ENCODE peak calls at places on chromosomes 11 and 22, in ten cellular contexts. A is brain microvascular endothelial cell; L is OCI-M1; Z is NCI-H1092; P is CD8-positive, alpha-beta memory T cell; S is nucleus accumbens; Q is mesenchymal stem cell; V is HuH-7.5; F is CD4-positive, alpha-beta memory T cell; J is GM03348. I is an unnamed sample.

GRCh38 chr22:39706406-39707150 is 136.0 kb downstream of the CACNA1I start:
- DNase-seq in A (no peak), L (no peak), Z (no peak), P (no peak), S (no peak), Q (no peak), V (no peak), F (no peak), J (no peak), I (no peak)

GRCh38 chr11:119115484-119116234 is 5.7 kb upstream of the HINFP start:
- DNase-seq in A (no peak), L (no peak), Z (no peak), P (peak), S (no peak), Q (no peak), V (no peak), F (peak), J (no peak), I (no peak)

GRCh38 chr22:26401726-26402125 is 27.3 kb upstream of the ASPHD2 start:
- DNase-seq in A (no peak), L (peak), Z (no peak), P (no peak), S (no peak), Q (no peak), V (no peak), F (no peak), J (no peak), I (no peak)

GRCh38 chr11:9146477-9146876 is 55.1 kb upstream of the SCUBE2 start:
- DNase-seq in A (no peak), L (no peak), Z (no peak), P (no peak), S (no peak), Q (no peak), V (no peak), F (no peak), J (no peak), I (no peak)

GRCh38 chr22:20764053-20764720 is 9.7 kb upstream of the SERPIND1 start:
- DNase-seq in A (no peak), L (no peak), Z (no peak), P (no peak), S (no peak), Q (no peak), V (no peak), F (no peak), J (no peak), I (no peak)

GRCh38 chr11:76453248-76453647 is 8.4 kb downstream of the EMSY start:
- DNase-seq in A (no peak), L (no peak), Z (no peak), P (no peak), S (no peak), Q (no peak), V (no peak), F (no peak), J (no peak), I (no peak)

GRCh38 chr11:102639656-102640055 is 14.5 kb upstream of the MMP20 start:
- DNase-seq in A (no peak), L (no peak), Z (no peak), P (no peak), S (no peak), Q (no peak), V (no peak), F (no peak), J (no peak), I (no peak)

GRCh38 chr22:42509548-42509947 is 10.0 kb downstream of the RRP7A start:
- DNase-seq in A (no peak), L (no peak), Z (no peak), P (no peak), S (no peak), Q (no peak), V (no peak), F (no peak), J (no peak), I (no peak)

GRCh38 chr11:1933416-1934325 is 13.5 kb upstream of the MRPL23 start:
- DNase-seq in A (no peak), L (no peak), Z (no peak), P (no peak), S (no peak), Q (no peak), V (no peak), F (no peak), J (no peak), I (no peak)

GRCh38 chr11:112580864-112581263 is 320.2 kb upstream of the PLET1 start:
- DNase-seq in A (no peak), L (no peak), Z (no peak), P (no peak), S (no peak), Q (no peak), V (no peak), F (no peak), J (no peak), I (no peak)

GRCh38 chr22:41833369-41834004 is 582 bp downstream of the SREBF2 start:
- DNase-seq in A (no peak), L (peak), Z (no peak), P (peak), S (peak), Q (peak), V (no peak), F (peak), J (peak), I (no peak)

GRCh38 chr22:50544078-50544745 is 1.5 kb upstream of the KLHDC7B start:
- DNase-seq in A (peak), L (peak), Z (peak), P (peak), S (no peak), Q (peak), V (peak), F (peak), J (peak), I (no peak)

GRCh38 chr22:45777046-45777851 is 105.6 kb downstream of the ATXN10 start:
- DNase-seq in A (no peak), L (no peak), Z (no peak), P (no peak), S (no peak), Q (no peak), V (no peak), F (no peak), J (no peak), I (no peak)

GRCh38 chr22:31044262-31044861 is 36.8 kb upstream of the SMTN start:
- DNase-seq in A (no peak), L (no peak), Z (no peak), P (no peak), S (no peak), Q (no peak), V (no peak), F (no peak), J (no peak), I (no peak)

GRCh38 chr22:39353346-39353745 is 3.6 kb downstream of the SYNGR1 start:
- DNase-seq in A (no peak), L (no peak), Z (no peak), P (no peak), S (no peak), Q (no peak), V (no peak), F (no peak), J (no peak), I (no peak)

GRCh38 chr11:118618991-118619375 is 11.6 kb downstream of the PHLDB1 start:
- DNase-seq in A (peak), L (no peak), Z (no peak), P (no peak), S (no peak), Q (peak), V (no peak), F (no peak), J (peak), I (no peak)

GRCh38 chr22:28815729-28816128 is 15.4 kb upstream of the XBP1 start:
- DNase-seq in A (no peak), L (no peak), Z (no peak), P (no peak), S (no peak), Q (no peak), V (no peak), F (no peak), J (no peak), I (no peak)

GRCh38 chr11:47354913-47355282 is 2.4 kb upstream of the MYBPC3 start:
- DNase-seq in A (no peak), L (no peak), Z (no peak), P (no peak), S (no peak), Q (no peak), V (peak), F (no peak), J (no peak), I (no peak)

GRCh38 chr22:38219644-38220043 is 17.9 kb downstream of the MAFF start:
- DNase-seq in A (no peak), L (no peak), Z (no peak), P (no peak), S (no peak), Q (no peak), V (no peak), F (no peak), J (no peak), I (no peak)

GRCh38 chr11:8442301-8442700 is 151.7 kb downstream of the STK33 start:
- DNase-seq in A (peak), L (no peak), Z (peak), P (no peak), S (no peak), Q (no peak), V (no peak), F (no peak), J (no peak), I (no peak)

GRCh38 chr11:113091578-113091844 is 130.3 kb downstream of the NCAM1 start:
- DNase-seq in A (no peak), L (no peak), Z (no peak), P (no peak), S (no peak), Q (peak), V (no peak), F (no peak), J (no peak), I (no peak)

GRCh38 chr11:77596626-77597025 is 6.9 kb downstream of the AQP11 start:
- DNase-seq in A (peak), L (no peak), Z (no peak), P (no peak), S (no peak), Q (peak), V (no peak), F (no peak), J (peak), I (no peak)

GRCh38 chr11:106642331-106642730 is 375.9 kb downstream of the GUCY1A2 start:
- DNase-seq in A (no peak), L (no peak), Z (no peak), P (no peak), S (no peak), Q (peak), V (no peak), F (no peak), J (no peak), I (no peak)

GRCh38 chr22:19936513-19936912 is 5.1 kb upstream of the COMT start:
- DNase-seq in A (no peak), L (no peak), Z (no peak), P (no peak), S (no peak), Q (no peak), V (no peak), F (no peak), J (no peak), I (no peak)

GRCh38 chr22:32714458-32715250 is 86.9 kb upstream of the TIMP3 start:
- DNase-seq in A (no peak), L (peak), Z (no peak), P (no peak), S (no peak), Q (peak), V (no peak), F (no peak), J (no peak), I (no peak)

GRCh38 chr11:35943761-35944502 is at the start of gene LDLRAD3:
- DNase-seq in A (peak), L (peak), Z (peak), P (no peak), S (peak), Q (peak), V (peak), F (no peak), J (peak), I (no peak)

GRCh38 chr11:68138256-68138655 is 17.1 kb upstream of the CHKA start:
- DNase-seq in A (no peak), L (peak), Z (no peak), P (no peak), S (no peak), Q (no peak), V (no peak), F (no peak), J (no peak), I (no peak)

GRCh38 chr11:3043315-3043871 is 13.8 kb downstream of the CARS1 start:
- DNase-seq in A (no peak), L (no peak), Z (no peak), P (no peak), S (no peak), Q (peak), V (no peak), F (no peak), J (peak), I (no peak)

GRCh38 chr11:95057959-95058358 is 8.7 kb downstream of the KDM4F start:
- DNase-seq in A (no peak), L (no peak), Z (no peak), P (no peak), S (no peak), Q (no peak), V (no peak), F (no peak), J (no peak), I (no peak)

GRCh38 chr22:23151827-23152226 is 6.5 kb downstream of the RAB36 start:
- DNase-seq in A (no peak), L (no peak), Z (no peak), P (no peak), S (no peak), Q (no peak), V (no peak), F (no peak), J (no peak), I (no peak)

GRCh38 chr11:65808744-65809341 is 22.0 kb downstream of the OVOL1 start:
- DNase-seq in A (no peak), L (no peak), Z (no peak), P (no peak), S (no peak), Q (no peak), V (no peak), F (no peak), J (no peak), I (no peak)

GRCh38 chr22:27892064-27892463 is 27.0 kb downstream of the PITPNB start:
- DNase-seq in A (no peak), L (no peak), Z (no peak), P (no peak), S (no peak), Q (no peak), V (peak), F (no peak), J (no peak), I (no peak)

GRCh38 chr22:35995772-35996171 is 32.9 kb downstream of the RBFOX2 start:
- DNase-seq in A (peak), L (no peak), Z (no peak), P (no peak), S (no peak), Q (peak), V (no peak), F (no peak), J (peak), I (no peak)

GRCh38 chr22:23220485-23221350 is 40.4 kb downstream of the BCR start:
- DNase-seq in A (no peak), L (peak), Z (no peak), P (no peak), S (no peak), Q (no peak), V (no peak), F (no peak), J (peak), I (no peak)

GRCh38 chr11:85815186-85815911 is 4.4 kb upstream of the SYTL2 start:
- DNase-seq in A (no peak), L (no peak), Z (no peak), P (no peak), S (no peak), Q (no peak), V (no peak), F (no peak), J (peak), I (no peak)

I was measured in GM12878.